ENCODE peak calls at places on chromosomes 13 and 19, in four cellular contexts. E is HepG2, G is A549, D is K562. Y is an unnamed sample.
A peak's percentile ranks its signal among the peaks of the same experiment; 100 is the strongest.

GRCh38 chr13:80173224-80173623 is 167.7 kb downstream of the SPRY2 start:
- DNase-seq in G (no peak), E (no peak), D (no peak), Y (no peak)

GRCh38 chr13:44921931-44922758 is 67.1 kb downstream of the NUFIP1 start:
- DNase-seq in D (no peak), G (peak; percentile 92), E (peak; percentile 81), Y (no peak)

GRCh38 chr13:112204881-112205327 is 138.0 kb downstream of the SOX1 start:
- DNase-seq in D (no peak), G (no peak), E (no peak), Y (no peak)

GRCh38 chr19:33794578-33795369 is 1.9 kb upstream of the KCTD15 start:
- DNase-seq in E (no peak), G (no peak), D (no peak), Y (no peak)

GRCh38 chr19:15244106-15244803 is 12.0 kb upstream of the EPHX3 start:
- DNase-seq in E (no peak), D (no peak), G (no peak), Y (no peak)

GRCh38 chr13:97982286-97982685 is 28.8 kb downstream of the IPO5 start:
- DNase-seq in G (no peak), E (no peak), D (no peak), Y (no peak)

GRCh38 chr13:37481005-37481857 is 117.3 kb downstream of the POSTN start:
- DNase-seq in G (no peak), D (no peak), E (no peak), Y (no peak)

GRCh38 chr13:113654591-113655357 is 3.2 kb downstream of the ATP4B start:
- DNase-seq in D (no peak), E (no peak), G (no peak), Y (no peak)

GRCh38 chr13:47237571-47237970 is 340.7 kb upstream of the HTR2A start:
- DNase-seq in G (no peak), D (no peak), E (no peak), Y (no peak)

GRCh38 chr13:89900104-89900760 is 1447.3 kb upstream of the MIR17HG start:
- DNase-seq in D (no peak), E (peak; percentile 39), G (no peak), Y (no peak)

GRCh38 chr19:30857966-30858490 is 485.8 kb downstream of the ZNF536 start:
- DNase-seq in G (no peak), E (no peak), D (no peak), Y (no peak)

GRCh38 chr13:30115257-30115600 is 192.1 kb downstream of the KATNAL1 start:
- DNase-seq in G (no peak), D (no peak), E (no peak), Y (no peak)

GRCh38 chr13:40502236-40502635 is 164.2 kb downstream of the FOXO1 start:
- DNase-seq in G (no peak), D (no peak), E (no peak), Y (no peak)

GRCh38 chr19:1618157-1619093 is 13.2 kb upstream of the UQCR11 start:
- DNase-seq in D (peak; percentile 47), G (peak; percentile 62), E (peak; percentile 41), Y (no peak)

GRCh38 chr19:20313894-20314293 is 146.9 kb downstream of the ZNF486 start:
- DNase-seq in G (no peak), D (no peak), E (no peak), Y (no peak)

GRCh38 chr19:7224205-7224833 is 69.9 kb downstream of the INSR start:
- DNase-seq in E (peak; percentile 67), G (no peak), D (no peak), Y (no peak)

GRCh38 chr13:60111726-60112125 is 52.0 kb downstream of the DIAPH3 start:
- DNase-seq in D (no peak), G (no peak), E (no peak), Y (no peak)

GRCh38 chr19:7349961-7350711 is 1.4 kb downstream of the ARHGEF18 start:
- DNase-seq in G (no peak), D (no peak), E (no peak), Y (no peak)

GRCh38 chr19:623974-624373 is 9.4 kb downstream of the POLRMT start:
- DNase-seq in D (no peak), G (peak; percentile 94), E (no peak), Y (no peak)

GRCh38 chr13:99905224-99905623 is 66.3 kb downstream of the ZIC5 start:
- DNase-seq in G (no peak), D (no peak), E (peak; percentile 43), Y (no peak)

GRCh38 chr19:11361037-11361770 is 6.0 kb downstream of the PLPPR2 start:
- DNase-seq in D (peak; percentile 93), G (no peak), E (no peak), Y (no peak)
- TF ChIP-seq REST in D (peak; percentile 84), G (no peak), E (no peak), Y (no peak)

GRCh38 chr13:28052945-28053344 is 47.4 kb downstream of the FLT3 start:
- DNase-seq in D (no peak), E (no peak), G (no peak), Y (no peak)
- TF ChIP-seq HDAC2 in D (no peak), E (no peak), G (no peak), Y (no peak)

GRCh38 chr19:32168111-32168510 is 177.3 kb upstream of the ZNF507 start:
- DNase-seq in G (no peak), E (no peak), D (no peak), Y (no peak)
- TF ChIP-seq REST in G (no peak), E (no peak), D (no peak), Y (no peak)

GRCh38 chr19:35551091-35551810 is 5.8 kb downstream of the TMEM147 start:
- DNase-seq in G (no peak), E (no peak), D (no peak), Y (no peak)

GRCh38 chr19:35545855-35546381 is 492 bp downstream of the TMEM147 start:
- DNase-seq in G (peak; percentile 58), E (no peak), D (peak; percentile 71), Y (peak; percentile 60)

GRCh38 chr19:35546532-35546931 is 1.1 kb downstream of the TMEM147 start:
- DNase-seq in G (no peak), D (no peak), E (no peak), Y (no peak)

GRCh38 chr19:35549879-35550523 is 4.6 kb downstream of the TMEM147 start:
- DNase-seq in E (no peak), D (no peak), G (no peak), Y (no peak)

DNA sequence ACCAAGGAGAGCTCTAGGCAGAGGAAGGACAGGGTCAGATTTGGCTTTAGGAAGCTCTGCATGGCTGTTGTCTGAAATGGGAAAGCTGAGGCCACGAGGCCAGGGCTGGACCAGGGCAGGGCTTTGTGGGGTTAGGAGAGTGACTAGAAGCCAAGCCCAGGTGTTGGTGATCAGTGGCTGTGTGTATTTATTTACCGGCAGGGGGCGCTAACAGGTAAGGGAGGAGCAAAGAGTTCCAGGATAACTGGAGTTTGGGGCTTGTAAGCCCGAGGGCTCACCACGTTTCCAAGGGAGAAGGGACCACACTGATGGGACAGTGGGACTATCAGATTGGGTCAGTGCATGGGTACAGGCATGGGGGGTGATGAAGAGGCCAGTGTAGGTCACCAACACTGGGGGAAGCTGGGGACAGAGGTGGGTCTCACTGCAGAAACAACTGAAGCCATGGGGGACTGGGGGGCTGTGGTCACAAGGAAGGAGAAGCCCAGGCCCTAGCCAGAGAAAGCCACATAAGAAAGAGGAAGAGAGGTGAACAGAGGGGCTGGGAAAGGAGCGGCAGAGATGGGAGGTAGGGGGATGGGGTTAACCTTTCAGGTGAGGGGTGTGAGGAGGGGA is 3.9 kb downstream of the TMEM147 start:
- DNase-seq in D (peak; percentile 84), E (peak; percentile 76), G (peak; percentile 88), Y (no peak)
- TF ChIP-seq HDAC2 in D (no peak), E (no peak), G (no peak), Y (no peak)

GRCh38 chr13:23466144-23467002 is 32.9 kb upstream of the SACS start:
- DNase-seq in G (peak; percentile 76), D (peak; percentile 45), E (peak; percentile 54), Y (peak; percentile 73)
- TF ChIP-seq REST in G (no peak), D (no peak), E (no peak), Y (no peak)

GRCh38 chr13:93180376-93180966 is 46.1 kb upstream of the GPC6 start:
- DNase-seq in E (no peak), D (no peak), G (no peak), Y (no peak)
- TF ChIP-seq HDAC2 in E (no peak), D (no peak), G (no peak), Y (no peak)

DNA sequence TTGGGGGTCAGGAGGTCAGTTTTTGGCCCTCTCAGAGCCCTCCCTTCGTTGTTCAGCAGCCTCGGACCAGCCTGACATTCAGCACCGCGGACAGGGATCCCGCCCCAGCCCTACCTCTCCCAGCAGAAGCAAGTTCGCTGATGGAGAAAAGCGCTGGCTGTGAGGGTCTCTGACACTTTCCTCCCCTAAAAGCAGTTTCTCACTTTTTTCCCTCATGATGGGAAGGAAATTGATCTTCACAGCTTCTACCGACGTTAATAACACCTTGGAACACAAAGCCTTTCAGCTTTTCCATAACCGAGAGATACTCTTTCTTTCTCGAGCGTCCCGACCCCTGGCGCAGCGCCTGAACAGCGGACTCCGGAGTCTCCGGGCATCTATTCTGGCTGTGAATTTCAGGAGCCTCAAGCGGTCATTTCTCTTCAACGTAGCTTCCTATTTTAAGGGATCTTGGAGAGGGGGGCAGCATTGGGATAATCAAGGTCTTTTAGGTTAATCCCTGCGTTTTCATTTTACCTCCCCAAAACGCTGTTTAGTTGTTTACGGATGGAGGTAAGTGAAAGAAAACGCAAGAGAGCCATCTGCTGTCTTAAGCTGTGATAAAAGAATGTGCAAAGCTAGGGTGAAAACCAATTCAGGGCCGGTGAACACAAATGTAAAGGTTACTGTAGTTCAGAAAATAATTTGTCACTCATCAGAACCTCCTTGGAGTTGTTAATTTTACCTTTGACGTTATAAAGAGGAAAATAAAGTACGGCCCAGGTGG is 467.2 kb downstream of the ITGBL1 start:
- DNase-seq in E (no peak), G (no peak), D (no peak), Y (no peak)
- TF ChIP-seq REST in E (peak; percentile 91), G (peak; percentile 81), D (no peak), Y (peak; percentile 80)

DNA sequence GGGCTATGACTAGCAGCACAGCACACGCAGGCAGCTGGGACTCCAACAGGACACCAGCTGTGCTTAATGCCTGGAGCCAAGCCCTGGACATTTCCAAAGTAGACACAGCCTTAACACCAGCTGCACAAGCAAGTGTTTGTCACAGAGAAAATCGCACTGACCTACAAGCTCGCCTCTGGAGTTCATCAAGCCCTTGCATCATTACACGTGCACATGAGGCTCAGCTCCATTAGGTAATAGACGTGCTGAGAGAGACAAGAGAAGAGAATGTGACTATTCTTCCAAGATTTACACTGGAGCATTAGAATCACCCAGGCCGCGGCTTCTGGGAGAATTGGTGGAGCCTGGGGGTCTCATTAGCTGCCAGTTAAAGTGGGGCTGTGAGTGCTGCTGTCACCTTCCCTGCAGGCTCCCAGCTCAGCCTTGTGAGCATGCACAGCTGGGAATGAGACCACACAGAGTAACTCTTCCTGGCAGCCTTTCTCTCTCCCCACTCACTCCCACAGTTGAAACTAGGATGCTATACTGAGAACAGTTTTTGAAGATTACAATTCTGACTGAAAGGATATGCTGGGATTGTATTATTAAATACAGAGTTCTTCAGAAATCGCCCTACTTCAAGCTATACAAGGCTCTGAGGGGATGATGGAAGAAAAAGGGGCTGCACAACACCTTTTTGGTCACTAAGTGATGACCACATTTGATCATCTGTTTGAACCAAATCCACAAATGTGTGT is 10.6 kb downstream of the STOML3 start:
- DNase-seq in D (no peak), E (no peak), G (no peak), Y (no peak)
- TF ChIP-seq HDAC2 in D (no peak), E (no peak), G (no peak), Y (no peak)